ENCODE peak calls at places on chromosomes 4 and X, in five cellular contexts. A is upper lobe of right lung, V is sigmoid colon, O is OCI-LY7, B is Panc1. E is an unnamed sample. For H3K36me3, the result is how much of the 10 kb centered on the place peaks cover.

GRCh38 chr4:41133619-41134018 is 80.7 kb downstream of the APBB2 start:
- DNase-seq in A (no peak), V (no peak), B (no peak), O (no peak), E (no peak)

GRCh38 chr4:177907736-177908424 is 465.6 kb upstream of the AGA start:
- DNase-seq in B (no peak), O (no peak), V (no peak), A (no peak), E (no peak)

GRCh38 chr4:24551492-24552330 is 32.6 kb downstream of the DHX15 start:
- DNase-seq in V (no peak), O (no peak), B (no peak), A (no peak), E (no peak)

GRCh38 chrX:23327104-23327503 is 7.5 kb upstream of the PTCHD1 start:
- DNase-seq in A (no peak), B (no peak), O (no peak), V (no peak), E (no peak)

GRCh38 chr4:129561886-129562285 is 465.9 kb downstream of the C4orf33 start:
- DNase-seq in B (no peak), V (no peak), O (no peak), A (no peak), E (no peak)

GRCh38 chr4:91427171-91427570 is 876.6 kb upstream of the GRID2 start:
- DNase-seq in A (no peak), O (no peak), V (no peak), B (no peak), E (no peak)

GRCh38 chr4:53943345-53944085 is 120.9 kb downstream of the CHIC2 start:
- DNase-seq in B (peak), V (no peak), A (no peak), O (no peak), E (no peak)

GRCh38 chr4:24417206-24417605 is 167.1 kb downstream of the DHX15 start:
- DNase-seq in B (no peak), A (no peak), O (no peak), V (no peak), E (no peak)

GRCh38 chrX:40468033-40468979 is 112.5 kb upstream of the ATP6AP2 start:
- DNase-seq in O (peak), A (peak), V (peak), B (peak), E (peak)

GRCh38 chr4:8394125-8394524 is 46.4 kb downstream of the ACOX3 start:
- DNase-seq in A (no peak), O (no peak), V (peak), B (no peak), E (no peak)

GRCh38 chrX:84165716-84166115 is 22.3 kb downstream of the RPS6KA6 start:
- DNase-seq in O (no peak), B (no peak), A (no peak), V (no peak), E (no peak)

GRCh38 chr4:1337376-1337831 is 9.6 kb upstream of the UVSSA start:
- DNase-seq in V (no peak), A (no peak), B (peak), O (no peak), E (no peak)
- H3K36me3 ChIP-seq in V (half or more), A (half or more), B (under half), O (half or more), E (under half)

GRCh38 chr4:85243857-85244256 is 231.1 kb upstream of the ARHGAP24 start:
- DNase-seq in A (no peak), B (no peak), V (no peak), O (no peak), E (no peak)
- TF ChIP-seq CTCF in A (no peak), B (peak), V (no peak), O (no peak), E (no peak)

DNA sequence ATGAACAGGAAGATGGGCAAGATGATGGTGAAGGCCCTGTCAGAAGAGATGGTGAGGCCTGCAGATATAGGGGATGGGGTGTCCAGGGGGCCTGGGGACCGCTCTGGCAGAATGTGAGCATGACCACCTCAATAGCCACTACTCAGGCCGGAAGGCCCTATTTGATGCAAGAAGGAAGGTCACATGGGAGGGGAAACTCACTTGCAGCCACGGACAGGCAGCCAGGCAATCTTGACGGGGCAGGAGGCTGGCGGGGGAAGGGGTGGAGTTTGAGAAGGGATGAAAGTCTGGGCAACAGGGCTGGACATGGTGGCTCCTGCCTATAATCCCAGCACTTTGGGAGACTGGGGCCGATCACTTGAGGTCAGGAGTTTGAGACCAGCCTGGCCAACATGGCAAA is 8.8 kb downstream of the SASH3 start:
- DNase-seq in V (peak), B (no peak), O (no peak), A (no peak), E (no peak)
- H3K36me3 ChIP-seq in V (under half), B (under half), O (half or more), A (under half), E (half or more)

DNA sequence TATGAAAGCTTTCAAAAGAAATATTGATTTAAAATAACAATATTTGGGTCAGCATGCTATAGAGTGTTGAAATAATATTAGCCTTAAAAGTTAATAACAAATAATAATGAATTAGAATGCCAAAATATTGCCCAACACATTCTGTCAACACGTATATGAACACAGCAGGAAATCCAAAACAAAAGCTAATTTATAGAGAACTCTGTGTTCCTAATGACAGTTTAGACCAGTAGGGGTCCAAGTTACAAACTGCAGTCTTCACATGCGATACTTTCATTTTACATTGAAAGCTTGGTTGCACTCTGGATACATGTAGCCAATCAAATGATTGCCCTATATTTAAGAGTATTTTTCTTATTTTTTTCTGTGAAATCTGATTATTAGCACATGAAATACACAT is 274.4 kb downstream of the DCTD start:
- DNase-seq in B (no peak), V (no peak), O (no peak), A (no peak), E (no peak)
- TF ChIP-seq CTCF in B (no peak), V (no peak), O (peak), A (no peak), E (peak)

DNA sequence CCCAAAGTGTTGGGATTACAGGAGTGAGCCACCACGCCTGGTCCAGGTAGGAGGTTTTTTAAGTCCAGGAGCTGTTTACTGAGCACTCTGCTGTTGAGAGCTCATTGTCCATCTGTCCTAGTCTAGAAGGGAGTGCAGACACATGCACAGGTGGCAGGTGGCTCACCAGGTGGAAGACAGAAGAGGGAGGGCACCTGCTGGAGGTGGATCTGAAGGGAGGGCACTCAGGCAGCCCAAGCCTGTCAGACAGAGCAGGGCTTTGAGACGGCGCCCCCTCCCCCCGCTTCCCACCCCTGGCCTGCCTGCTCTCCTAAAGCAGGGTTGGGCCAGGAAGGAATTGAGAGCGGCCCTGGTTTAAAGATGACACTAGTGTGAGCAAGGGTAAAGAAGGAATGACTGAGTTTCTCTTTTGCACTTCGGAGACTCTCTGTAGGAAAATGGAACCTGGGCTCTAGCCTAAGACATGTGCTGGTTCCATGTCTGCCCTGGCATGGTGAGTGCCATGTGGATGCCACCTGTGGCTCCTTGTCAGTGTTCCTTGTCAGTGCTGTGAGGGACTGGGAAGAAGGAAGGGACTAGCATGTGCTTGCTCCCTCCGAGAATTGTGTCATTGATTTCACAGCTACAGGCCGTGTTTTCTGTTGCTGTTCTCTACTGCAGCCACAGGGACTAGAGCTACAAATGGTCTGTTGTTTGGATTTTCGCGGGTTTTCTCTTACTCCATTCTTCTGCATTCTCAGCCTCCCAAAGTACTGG is 108.6 kb downstream of the TNIP2 start:
- DNase-seq in A (peak), B (no peak), V (peak), O (no peak), E (no peak)
- H3K36me3 ChIP-seq in A (half or more), B (under half), V (under half), O (half or more), E (under half)

DNA sequence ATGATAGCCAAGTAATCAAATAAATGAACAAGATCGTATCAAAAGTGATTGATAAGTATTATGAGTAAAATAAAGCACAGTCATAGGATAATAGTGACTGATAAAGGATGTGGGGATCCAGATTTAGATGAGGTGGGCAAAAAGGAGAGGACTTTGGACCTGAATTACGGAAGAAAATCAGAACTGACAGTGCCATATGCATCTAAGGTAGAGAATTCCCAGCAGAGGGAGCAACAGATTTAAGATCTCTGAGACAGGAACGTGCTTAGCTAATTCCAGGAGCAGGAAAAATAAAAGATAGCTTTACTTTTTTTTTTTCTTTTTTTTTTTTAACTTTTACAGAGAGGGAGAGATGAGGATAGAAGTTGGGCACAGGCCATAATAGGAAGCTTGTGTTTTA is 189.9 kb downstream of the NWD2 start:
- DNase-seq in O (no peak), V (no peak), A (no peak), B (no peak), E (no peak)
- TF ChIP-seq CTCF in O (no peak), V (no peak), A (no peak), B (peak), E (no peak)

DNA sequence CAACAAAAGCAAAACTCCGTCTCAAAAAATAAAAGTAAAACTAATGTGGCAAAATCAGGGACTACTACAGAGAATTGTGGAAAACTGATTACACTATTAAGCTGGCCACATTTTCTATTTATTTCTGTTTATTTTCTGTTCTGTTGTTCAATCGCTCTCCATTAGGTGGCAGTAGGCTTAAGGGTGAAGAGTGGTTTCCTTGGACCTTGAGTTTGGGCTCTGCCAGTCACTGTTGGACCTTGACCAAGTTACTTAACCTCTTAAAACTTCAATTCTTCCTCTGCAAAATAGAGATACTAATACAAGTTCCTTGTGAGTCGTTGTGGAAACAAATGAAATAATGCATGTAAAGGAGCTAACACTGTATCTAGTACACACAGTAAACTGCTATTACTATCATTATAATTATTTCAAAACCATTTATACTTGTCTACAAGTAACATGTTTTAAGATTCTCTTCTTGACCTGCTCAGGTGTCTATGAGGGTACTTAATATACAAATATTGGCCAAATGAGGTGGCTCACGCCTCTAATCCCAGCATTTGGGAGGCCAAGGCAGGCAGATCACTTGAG is 15.2 kb downstream of the HSD17B11 start:
- DNase-seq in B (no peak), V (peak), O (peak), A (no peak), E (no peak)
- H3K36me3 ChIP-seq in B (under half), V (under half), O (under half), A (half or more), E (under half)

GRCh38 chrX:134948333-134949241 is 42.2 kb upstream of the SMIM10 start:
- DNase-seq in O (no peak), B (peak), V (no peak), A (no peak), E (no peak)
- TF ChIP-seq CTCF in O (no peak), B (no peak), V (no peak), A (no peak), E (no peak)

DNA sequence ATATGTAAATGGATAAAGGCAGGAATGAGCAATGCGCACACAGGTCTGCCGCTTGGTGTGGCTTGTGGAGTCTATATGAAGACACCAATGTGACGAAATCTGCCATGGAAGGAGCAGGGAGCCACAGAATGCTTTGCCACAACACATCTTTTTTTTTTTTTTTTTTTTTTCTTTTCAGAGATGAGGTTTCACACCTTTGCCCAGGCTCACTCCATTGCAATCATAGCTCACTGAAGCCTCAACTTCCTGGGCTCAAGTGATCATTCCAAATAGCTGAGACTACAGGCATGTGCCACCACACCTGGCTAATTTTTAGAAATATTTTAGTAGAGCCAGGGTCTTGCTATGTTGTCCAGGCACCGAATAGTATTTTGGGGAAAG is 17.4 kb upstream of the SLC34A2 start:
- DNase-seq in B (no peak), O (no peak), A (no peak), V (no peak), E (no peak)
- H3K36me3 ChIP-seq in B (under half), O (under half), A (under half), V (under half), E (under half)

E was measured in GM06990.